ENCODE peak calls at places on chromosome 15, in ten cellular contexts. B is mesothelial cell of epicardium; T is kidney tubule cell; S is IMR-90; J is NCI-H2081; H is DMS153; Q is activated CD4-positive, alpha-beta T cell treated with anti-CD3 and anti-CD28 coated beads for 24 hours; K is stimulated activated CD4-positive, alpha-beta T cell treated with anti-CD3 and anti-CD28 coated beads, Interleukin-4, amount 100 ng/mL, for 1 hour; I is CD8-positive, alpha-beta T cell; Z is RCC 7860. A is an unnamed sample.

GRCh38 chr15:57213783-57214366 is 162.4 kb upstream of the CGNL1 start:
- DNase-seq in B (no peak), T (peak; percentile 67), S (peak; percentile 67), J (peak; percentile 83), H (no peak), Q (no peak), K (no peak), I (no peak), Z (peak; percentile 52), A (peak; percentile 68)

GRCh38 chr15:31474059-31474868 is 147.6 kb downstream of the KLF13 start:
- DNase-seq in B (no peak), T (no peak), S (no peak), J (no peak), H (no peak), Q (no peak), K (no peak), I (no peak), Z (no peak), A (no peak)

GRCh38 chr15:39804026-39804425 is 21.4 kb upstream of the FSIP1 start:
- DNase-seq in B (no peak), T (peak; percentile 53), S (peak; percentile 51), J (no peak), H (no peak), Q (no peak), K (no peak), I (no peak), Z (no peak), A (peak; percentile 94)

GRCh38 chr15:43106486-43106829 is 620 bp upstream of the UBR1 start:
- DNase-seq in B (no peak), T (no peak), S (no peak), J (no peak), H (no peak), Q (no peak), K (no peak), I (no peak), Z (no peak), A (no peak)

GRCh38 chr15:47293763-47294162 is 423.5 kb upstream of the SEMA6D start:
- DNase-seq in B (no peak), T (no peak), S (peak; percentile 95), J (no peak), H (no peak), Q (no peak), K (no peak), I (no peak), Z (no peak), A (peak; percentile 95)

GRCh38 chr15:74776851-74777768 is 4.8 kb upstream of the CSK start:
- DNase-seq in B (no peak), T (no peak), S (no peak), J (no peak), H (no peak), Q (no peak), K (peak; percentile 55), I (peak; percentile 54), Z (no peak), A (peak; percentile 33)

GRCh38 chr15:101014921-101015841 is 96.0 kb downstream of the LRRK1 start:
- DNase-seq in B (peak; percentile 58), T (peak; percentile 68), S (peak; percentile 70), J (peak; percentile 66), H (no peak), Q (peak; percentile 66), K (peak; percentile 76), I (peak; percentile 68), Z (no peak), A (peak; percentile 60)

GRCh38 chr15:90211440-90212168 is 10.5 kb downstream of the SEMA4B start:
- DNase-seq in B (no peak), T (peak; percentile 93), S (peak; percentile 67), J (no peak), H (no peak), Q (no peak), K (no peak), I (no peak), Z (peak; percentile 89), A (peak; percentile 36)

GRCh38 chr15:65782096-65782495 is 10.0 kb downstream of the DENND4A start:
- DNase-seq in B (no peak), T (no peak), S (no peak), J (no peak), H (no peak), Q (no peak), K (no peak), I (no peak), Z (no peak), A (no peak)

GRCh38 chr15:77327844-77328529 is 91.9 kb downstream of the PEAK1 start:
- DNase-seq in B (no peak), T (no peak), S (no peak), J (no peak), H (no peak), Q (no peak), K (no peak), I (no peak), Z (no peak), A (no peak)

GRCh38 chr15:56752986-56753385 is 19.7 kb upstream of the ZNF280D start:
- DNase-seq in B (no peak), T (no peak), S (no peak), J (no peak), H (no peak), Q (no peak), K (no peak), I (no peak), Z (no peak), A (peak; percentile 50)

GRCh38 chr15:42409011-42409410 is 49.7 kb downstream of the CAPN3 start:
- DNase-seq in B (no peak), T (no peak), S (no peak), J (no peak), H (no peak), Q (no peak), K (no peak), I (no peak), Z (no peak), A (no peak)